ENCODE peak calls at places on chromosome 22, in seven cellular contexts. R is activated gamma-delta T cell treated with anti-CD3 and anti-CD28 coated beads, Interleukin-2, amount 50 U/mL, for 16 hours; V is activated T-cell treated with anti-CD3 and anti-CD28 coated beads for 24 hours; N is astrocyte of the spinal cord; W is small intestine; T is stimulated activated CD8-positive, alpha-beta memory T cell treated with anti-CD3 and anti-CD28 coated beads, Interleukin-7, amount 100 ng/mL, for 1 hour; U is fibroblast of the aortic adventitia. O is an unnamed sample.

GRCh38 chr22:37999236-37999635 is 14.9 kb upstream of the SOX10 start:
- DNase-seq in R (no peak), V (no peak), N (no peak), W (peak; percentile 15), T (no peak), U (no peak), O (no peak)

GRCh38 chr22:17945851-17946690 is 78.3 kb downstream of the MICAL3 start:
- DNase-seq in R (no peak), V (no peak), N (no peak), W (no peak), T (no peak), U (no peak), O (peak; percentile 60)

GRCh38 chr22:50247748-50248147 is 2.9 kb upstream of the TUBGCP6 start:
- DNase-seq in R (no peak), V (no peak), N (peak; percentile 56), W (peak; percentile 81), T (no peak), U (peak; percentile 40), O (peak; percentile 62)

GRCh38 chr22:41548830-41549211 is 4.6 kb upstream of the POLR3H start:
- DNase-seq in R (no peak), V (no peak), N (no peak), W (no peak), T (no peak), U (no peak), O (no peak)

GRCh38 chr22:16972311-16972710 is 35.7 kb downstream of the GAB4 start:
- DNase-seq in R (no peak), V (no peak), N (no peak), W (no peak), T (no peak), U (no peak), O (no peak)

GRCh38 chr22:30078320-30079311 is 1.6 kb upstream of the HORMAD2 start:
- DNase-seq in R (no peak), V (no peak), N (no peak), W (no peak), T (no peak), U (no peak), O (peak; percentile 48)

GRCh38 chr22:23820748-23821211 is 18.0 kb downstream of the DERL3 start:
- DNase-seq in R (no peak), V (no peak), N (no peak), W (peak; percentile 14), T (no peak), U (no peak), O (no peak)

GRCh38 chr22:47023871-47024270 is 261.4 kb downstream of the TBC1D22A start:
- DNase-seq in R (no peak), V (no peak), N (no peak), W (no peak), T (no peak), U (no peak), O (no peak)

GRCh38 chr22:24601217-24602104 is 1.5 kb upstream of the GGT1 start:
- DNase-seq in R (no peak), V (no peak), N (no peak), W (peak; percentile 93), T (no peak), U (no peak), O (no peak)

GRCh38 chr22:43269325-43270040 is 73.7 kb downstream of the SCUBE1 start:
- DNase-seq in R (no peak), V (no peak), N (no peak), W (no peak), T (no peak), U (no peak), O (no peak)

GRCh38 chr22:39427751-39428596 is 28.4 kb downstream of the TAB1 start:
- DNase-seq in R (no peak), V (no peak), N (no peak), W (no peak), T (no peak), U (no peak), O (no peak)

GRCh38 chr22:32307617-32308016 is 50.0 kb upstream of the RFPL3 start:
- DNase-seq in R (no peak), V (no peak), N (no peak), W (no peak), T (no peak), U (no peak), O (no peak)

GRCh38 chr22:43009444-43009843 is 5.5 kb downstream of the PACSIN2 start:
- DNase-seq in R (no peak), V (no peak), N (no peak), W (no peak), T (no peak), U (no peak), O (no peak)

GRCh38 chr22:21834869-21835268 is 32.6 kb downstream of the MAPK1 start:
- DNase-seq in R (no peak), V (no peak), N (no peak), W (no peak), T (no peak), U (no peak), O (no peak)

GRCh38 chr22:20571531-20572007 is 64.2 kb downstream of the MED15 start:
- DNase-seq in R (peak; percentile 70), V (no peak), N (no peak), W (peak; percentile 29), T (peak; percentile 51), U (peak; percentile 34), O (peak; percentile 71)

O was measured in GM10248.